ENCODE peak calls at places on chromosomes 3 and 15, in eight cellular contexts. S is mucosa of descending colon, W is sigmoid colon, Z is GM12865, E is breast epithelium, J is fibroblast of mammary gland, I is cardiac muscle cell, O is A549. H is an unnamed sample.

GRCh38 chr3:87792532-87793321 is 266.1 kb downstream of the CGGBP1 start:
- DNase-seq in E (no peak), W (no peak), I (peak; percentile 66), J (no peak), Z (no peak), O (peak; percentile 31), S (no peak), H (peak; percentile 57)

GRCh38 chr3:14532691-14533456 is 7.3 kb downstream of the GRIP2 start:
- DNase-seq in Z (no peak), W (no peak), E (no peak), S (peak; percentile 85), I (no peak), O (no peak), J (peak; percentile 10), H (peak; percentile 20)

GRCh38 chr3:29827756-29828155 is 546.9 kb downstream of the RBMS3 start:
- DNase-seq in Z (no peak), W (no peak), J (peak; percentile 39), S (no peak), E (no peak), O (no peak), I (no peak), H (no peak)

GRCh38 chr3:46929324-46929723 is 47.2 kb downstream of the CCDC12 start:
- DNase-seq in Z (no peak), W (peak; percentile 54), J (no peak), S (peak; percentile 70), O (no peak), E (peak; percentile 64), I (no peak), H (no peak)

GRCh38 chr15:89315375-89315929 is 19.2 kb downstream of the POLG start:
- DNase-seq in S (no peak), W (no peak), O (no peak), I (no peak), E (no peak), J (no peak), Z (no peak), H (no peak)

GRCh38 chr3:66889758-66890576 is 108.1 kb upstream of the KBTBD8 start:
- DNase-seq in S (no peak), Z (no peak), I (no peak), O (no peak), J (no peak), E (no peak), W (no peak), H (no peak)

GRCh38 chr3:12148183-12148940 is 10.3 kb downstream of the TIMP4 start:
- DNase-seq in O (no peak), J (peak; percentile 77), S (no peak), Z (no peak), W (peak; percentile 80), E (no peak), I (no peak), H (no peak)

GRCh38 chr3:188415196-188415595 is 261.2 kb downstream of the LPP start:
- DNase-seq in S (no peak), O (no peak), W (no peak), I (no peak), E (no peak), Z (no peak), J (peak; percentile 31), H (no peak)

GRCh38 chr3:187624588-187624987 is 45.6 kb downstream of the SST start:
- DNase-seq in I (peak; percentile 29), Z (no peak), J (no peak), S (no peak), W (no peak), E (no peak), O (no peak), H (no peak)

GRCh38 chr3:43017038-43017437 is 37.9 kb downstream of the GASK1A start:
- DNase-seq in J (no peak), Z (no peak), O (no peak), E (no peak), I (no peak), W (no peak), S (no peak), H (no peak)

GRCh38 chr3:192850501-192850981 is 67.1 kb downstream of the MB21D2 start:
- DNase-seq in Z (peak; percentile 88), O (peak; percentile 52), W (no peak), I (no peak), E (no peak), J (peak; percentile 83), S (peak; percentile 75), H (no peak)

GRCh38 chr15:57510647-57511046 is 81.1 kb upstream of the MYZAP start:
- DNase-seq in Z (no peak), I (no peak), J (peak; percentile 9), E (no peak), W (no peak), O (no peak), S (no peak), H (no peak)

GRCh38 chr3:186825294-186825821 is 17.2 kb upstream of the ADIPOQ start:
- DNase-seq in E (no peak), J (peak; percentile 69), W (no peak), O (no peak), Z (peak; percentile 18), I (peak; percentile 56), S (no peak), H (peak; percentile 56)

GRCh38 chr3:151467069-151467468 is 6.2 kb upstream of the IGSF10 start:
- DNase-seq in J (no peak), Z (no peak), W (no peak), S (no peak), E (no peak), I (no peak), O (no peak), H (no peak)

GRCh38 chr15:70437882-70438331 is 325.5 kb downstream of the UACA start:
- DNase-seq in S (no peak), J (peak; percentile 20), Z (no peak), I (peak; percentile 63), W (no peak), O (peak; percentile 14), E (peak; percentile 39), H (no peak)

GRCh38 chr3:61562042-61562809 is 855 bp downstream of the PTPRG start:
- DNase-seq in I (peak; percentile 49), W (peak; percentile 65), J (no peak), Z (no peak), S (peak; percentile 51), O (peak; percentile 19), E (no peak), H (peak; percentile 60)

DNA sequence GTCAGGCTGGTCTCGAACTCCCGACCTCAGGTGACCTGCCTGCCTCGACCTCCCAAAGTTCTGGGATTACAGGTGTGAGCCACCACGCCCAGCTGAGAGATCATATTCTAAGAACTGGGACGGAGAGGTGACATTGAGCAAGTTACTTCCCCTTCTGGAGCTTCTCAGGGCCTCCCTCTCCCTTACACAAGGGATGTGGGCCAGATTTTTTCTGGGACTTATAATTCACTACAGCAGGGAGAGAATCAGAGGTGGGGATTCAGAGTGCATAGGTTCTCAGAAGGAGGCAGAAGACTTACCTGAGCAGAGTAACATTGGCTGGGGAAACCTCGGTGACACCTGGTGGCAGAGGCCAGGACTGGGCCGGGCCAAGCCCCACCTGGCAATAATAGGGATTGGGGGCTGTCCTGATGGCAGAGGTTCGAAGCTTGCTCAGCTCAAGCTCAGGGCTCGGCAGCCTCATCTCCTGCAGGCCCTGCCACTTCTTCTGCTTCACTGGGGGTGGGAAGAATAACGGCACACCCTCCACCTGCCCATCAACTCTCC is 6.8 kb downstream of the LTK start:
- DNase-seq in J (no peak), O (no peak), I (no peak), E (no peak), W (no peak), S (peak; percentile 27), Z (no peak), H (no peak)
- TF ChIP-seq CTCF in J (no peak), O (no peak), I (no peak), E (no peak), W (no peak), S (no peak), Z (no peak), H (no peak)

GRCh38 chr3:126527455-126528211 is 3.7 kb downstream of the CHST13 start:
- DNase-seq in I (no peak), J (no peak), S (no peak), O (no peak), E (no peak), Z (no peak), W (peak; percentile 36), H (peak; percentile 6)

GRCh38 chr3:126529585-126530170 is 5.7 kb downstream of the CHST13 start:
- DNase-seq in I (no peak), E (no peak), S (no peak), Z (no peak), O (no peak), W (peak; percentile 58), J (no peak), H (no peak)

GRCh38 chr3:126528419-126528799 is 4.5 kb downstream of the CHST13 start:
- DNase-seq in S (no peak), O (no peak), J (no peak), I (no peak), E (no peak), Z (no peak), W (peak; percentile 35), H (peak; percentile 1)

GRCh38 chr3:126530171-126531050 is 6.5 kb downstream of the CHST13 start:
- DNase-seq in Z (peak; percentile 18), E (no peak), S (no peak), O (no peak), J (no peak), W (peak; percentile 68), I (no peak), H (peak; percentile 13)

GRCh38 chr3:126528800-126529541 is 5.0 kb downstream of the CHST13 start:
- DNase-seq in S (no peak), E (no peak), J (peak; percentile 10), W (peak; percentile 62), Z (no peak), O (peak; percentile 48), I (peak; percentile 55), H (peak; percentile 10)
- TF ChIP-seq CTCF in S (no peak), E (no peak), J (no peak), W (no peak), Z (no peak), O (no peak), I (peak; percentile 7), H (no peak)

DNA sequence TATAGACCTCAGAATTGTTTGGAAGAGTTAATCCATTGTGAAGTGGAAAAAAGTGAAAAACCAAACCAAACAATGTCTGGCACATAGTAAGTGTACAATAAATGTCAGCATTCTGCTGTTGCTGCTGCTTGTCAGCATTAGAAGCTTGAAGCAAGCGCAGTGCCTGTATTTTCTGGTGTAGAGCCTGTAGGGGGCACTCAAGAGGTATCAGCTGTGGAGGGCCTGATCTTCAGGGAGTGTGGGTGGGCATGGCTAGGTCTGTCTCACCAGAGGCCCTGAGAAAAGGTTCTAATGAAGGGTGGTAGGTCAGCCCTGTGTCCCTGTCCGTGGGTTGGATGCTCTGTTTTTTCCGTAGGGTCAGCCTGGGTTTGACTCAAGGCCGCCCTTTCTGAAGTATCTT is 3.6 kb downstream of the ADAMTSL3 start:
- DNase-seq in E (no peak), J (peak; percentile 6), S (no peak), I (no peak), W (no peak), O (peak; percentile 21), Z (peak; percentile 12), H (no peak)
- TF ChIP-seq CTCF in E (no peak), J (peak; percentile 25), S (no peak), I (peak; percentile 33), W (peak; percentile 14), O (peak; percentile 18), Z (peak; percentile 24), H (peak; percentile 17)

DNA sequence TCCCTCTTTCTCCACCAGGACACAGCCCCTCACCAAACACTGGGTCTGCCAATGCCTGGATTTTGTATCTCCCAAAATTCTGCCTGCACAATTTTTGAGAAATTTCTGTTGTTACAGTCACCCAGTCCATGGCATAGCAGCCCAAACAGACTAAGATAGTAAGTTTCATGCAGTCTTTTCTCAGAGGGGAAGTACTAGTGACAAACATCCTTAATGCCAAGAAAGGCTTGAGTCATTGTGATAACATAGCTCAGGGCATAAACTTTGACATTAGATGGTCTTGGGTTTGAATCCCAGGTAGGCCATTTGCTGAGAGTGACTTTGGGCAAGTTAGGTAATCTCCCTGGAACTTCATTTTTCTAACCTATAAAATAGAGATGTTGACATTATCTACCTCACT is 36.1 kb upstream of the PFN2 start:
- DNase-seq in S (no peak), Z (no peak), J (peak; percentile 12), E (no peak), O (no peak), I (no peak), W (no peak), H (no peak)
- TF ChIP-seq CTCF in S (no peak), Z (no peak), J (no peak), E (no peak), O (no peak), I (no peak), W (no peak), H (no peak)

H was measured in glutamatergic neuron.